ENCODE peak calls at places on chromosomes 7 and 10, in five cellular contexts. Z is GM12891, A is GM23338, B is GM12892, V is HCT116. M is an unnamed sample.

GRCh38 chr10:4931587-4931986 is 31.6 kb upstream of the AKR1C1 start:
- DNase-seq in Z (no peak), V (no peak), A (no peak), B (no peak), M (no peak)

GRCh38 chr10:22670796-22671195 is 43.6 kb downstream of the PIP4K2A start:
- DNase-seq in Z (no peak), A (no peak), B (no peak), V (no peak), M (no peak)

GRCh38 chr7:43294080-43294630 is 181.7 kb downstream of the HECW1 start:
- DNase-seq in V (peak), Z (no peak), A (peak), B (no peak), M (peak)

GRCh38 chr7:134766779-134767566 is 12.5 kb upstream of the CALD1 start:
- DNase-seq in A (no peak), V (no peak), B (no peak), Z (peak), M (no peak)

GRCh38 chr7:158323741-158324396 is 263.8 kb downstream of the PTPRN2 start:
- DNase-seq in B (no peak), V (no peak), Z (no peak), A (no peak), M (no peak)

GRCh38 chr7:133645870-133646492 is 393.1 kb downstream of the EXOC4 start:
- DNase-seq in V (no peak), B (no peak), A (no peak), Z (no peak), M (no peak)

GRCh38 chr10:107914450-107915276 is 750.2 kb upstream of the SORCS1 start:
- DNase-seq in V (no peak), A (peak), B (peak), Z (no peak), M (peak)

GRCh38 chr10:23834096-23834495 is 374.8 kb upstream of the KIAA1217 start:
- DNase-seq in V (no peak), A (no peak), B (no peak), Z (no peak), M (no peak)

GRCh38 chr7:121473645-121474300 is 77.7 kb upstream of the FAM3C start:
- DNase-seq in V (no peak), Z (no peak), B (no peak), A (no peak), M (no peak)

GRCh38 chr7:50534690-50535290 is 30.4 kb downstream of the DDC start:
- DNase-seq in Z (no peak), V (peak), A (peak), B (no peak), M (no peak)
- TF ChIP-seq POLR2AphosphoS5 in Z (no peak), V (peak), A (no peak), B (no peak), M (peak)

GRCh38 chr7:100679129-100679926 is 5.8 kb downstream of the GNB2 start:
- DNase-seq in V (no peak), Z (peak), A (no peak), B (peak), M (peak)
- TF ChIP-seq POLR2AphosphoS5 in V (no peak), Z (no peak), A (no peak), B (peak), M (no peak)

GRCh38 chr10:93148476-93148875 is 74.8 kb downstream of the CYP26A1 start:
- DNase-seq in V (no peak), A (no peak), Z (no peak), B (no peak), M (no peak)
- TF ChIP-seq POLR2AphosphoS5 in V (no peak), A (no peak), Z (no peak), B (no peak), M (no peak)

DNA sequence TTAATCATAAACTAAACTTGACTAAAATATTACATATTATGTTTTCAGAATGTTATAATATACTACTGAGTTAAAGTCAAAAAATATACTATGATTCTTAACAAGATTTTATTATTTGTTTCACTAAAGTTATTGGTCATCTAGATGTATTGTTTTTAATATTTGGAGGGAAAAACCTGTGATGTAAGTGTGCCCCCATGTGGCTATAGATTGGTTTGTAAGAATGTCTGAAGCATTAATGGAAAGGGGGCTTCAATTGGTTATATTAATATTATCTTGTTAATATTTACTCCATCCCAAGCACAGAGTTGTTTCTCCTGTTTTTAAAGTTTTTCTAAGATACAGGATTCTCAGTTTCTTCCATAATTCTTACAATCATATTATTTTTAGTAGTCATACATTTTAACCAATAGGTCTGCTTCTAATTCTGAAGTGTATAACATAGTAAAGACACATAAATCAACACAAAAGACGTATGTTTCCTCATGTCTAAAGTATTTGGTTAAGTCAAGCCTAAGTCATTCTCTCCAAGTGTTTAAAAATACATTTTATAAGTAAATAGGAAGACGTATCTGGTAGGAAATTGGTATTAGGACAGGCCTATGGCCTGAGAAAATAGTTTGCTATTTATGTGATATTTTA is 58.0 kb downstream of the GNAT3 start:
- DNase-seq in B (no peak), Z (no peak), A (peak), V (peak), M (no peak)
- TF ChIP-seq POLR2AphosphoS5 in B (no peak), Z (no peak), A (no peak), V (no peak), M (no peak)

GRCh38 chr7:101138149-101138870 is 11.4 kb downstream of the SERPINE1 start:
- DNase-seq in A (peak), B (peak), Z (peak), V (peak), M (peak)
- TF ChIP-seq POLR2AphosphoS5 in A (no peak), B (no peak), Z (peak), V (peak), M (peak)

GRCh38 chr7:786472-787255 is 45.6 kb upstream of the SUN1 start:
- DNase-seq in A (peak), B (peak), V (peak), Z (peak), M (peak)
- TF ChIP-seq POLR2AphosphoS5 in A (no peak), B (no peak), V (no peak), Z (no peak), M (no peak)

GRCh38 chr7:130529417-130529816 is 37.5 kb downstream of the MEST start:
- DNase-seq in V (no peak), A (no peak), B (no peak), Z (no peak), M (no peak)

GRCh38 chr7:130521552-130521951 is 29.7 kb downstream of the MEST start:
- DNase-seq in V (no peak), B (no peak), Z (no peak), A (no peak), M (no peak)

DNA sequence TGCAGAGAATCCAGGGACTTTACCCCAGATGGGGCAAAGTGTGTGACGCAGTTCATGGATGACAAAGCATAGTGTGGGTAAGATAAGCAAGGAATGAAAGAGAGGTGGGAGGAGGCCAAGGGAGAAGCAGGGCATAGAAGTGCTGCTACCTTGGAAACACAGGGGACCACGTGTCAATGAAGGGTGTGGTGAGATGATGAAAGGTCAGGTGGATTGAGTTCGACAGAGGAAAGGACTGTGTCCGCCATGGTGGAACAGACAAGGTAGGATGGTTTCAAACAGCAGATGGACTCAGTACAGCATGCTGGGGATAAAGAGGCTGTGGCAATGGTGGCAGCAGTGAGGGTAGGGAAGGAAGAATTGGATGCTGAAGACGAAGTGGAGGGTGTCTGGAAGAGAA is 32.7 kb downstream of the MEST start:
- DNase-seq in A (no peak), Z (no peak), B (no peak), V (no peak), M (no peak)
- TF ChIP-seq POLR2AphosphoS5 in A (no peak), Z (no peak), B (no peak), V (no peak), M (no peak)

GRCh38 chr10:76085002-76085401 is 653.6 kb downstream of the LRMDA start:
- DNase-seq in V (no peak), Z (no peak), A (no peak), B (no peak), M (no peak)

GRCh38 chr10:76082956-76083355 is 651.5 kb downstream of the LRMDA start:
- DNase-seq in B (no peak), V (peak), Z (no peak), A (peak), M (no peak)

GRCh38 chr10:76085773-76086570 is 654.5 kb downstream of the LRMDA start:
- DNase-seq in B (no peak), A (no peak), V (no peak), Z (no peak), M (no peak)

GRCh38 chr10:76089626-76090185 is 658.3 kb downstream of the LRMDA start:
- DNase-seq in B (no peak), A (no peak), Z (no peak), V (no peak), M (no peak)

GRCh38 chr10:76086571-76087260 is 655.3 kb downstream of the LRMDA start:
- DNase-seq in Z (no peak), B (peak), A (peak), V (no peak), M (peak)
- TF ChIP-seq POLR2AphosphoS5 in Z (no peak), B (no peak), A (no peak), V (no peak), M (peak)

GRCh38 chr10:59382831-59383295 is 20.5 kb upstream of the FAM13C start:
- DNase-seq in A (no peak), Z (no peak), B (no peak), V (no peak), M (no peak)
- TF ChIP-seq POLR2AphosphoS5 in A (no peak), Z (no peak), B (no peak), V (no peak), M (no peak)

M was measured in sigmoid colon.